ENCODE peak calls at places on chromosome 1, in six cellular contexts. One of them, this sample, is unnamed.

GRCh38 chr1:52532247-52532646 is 20.6 kb downstream of the TUT4 start:
- DNase-seq in IMR-90: no peak
- DNase-seq in mesenchymal stem cell: no peak
- DNase-seq in neuronal stem cell: no peak
- DNase-seq in fibroblast of lung: no peak
- DNase-seq in SK-N-SH: no peak
- DNase-seq in this sample: no peak

GRCh38 chr1:41843378-41843777 is 75.3 kb downstream of the HIVEP3 start:
- DNase-seq in IMR-90: peak
- DNase-seq in mesenchymal stem cell: peak
- DNase-seq in neuronal stem cell: no peak
- DNase-seq in fibroblast of lung: peak
- DNase-seq in SK-N-SH: no peak
- DNase-seq in this sample: no peak

GRCh38 chr1:39098569-39099250 is 72.6 kb downstream of the NDUFS5 start:
- DNase-seq in IMR-90: peak
- DNase-seq in mesenchymal stem cell: peak
- DNase-seq in neuronal stem cell: peak
- DNase-seq in fibroblast of lung: peak
- DNase-seq in SK-N-SH: peak
- DNase-seq in this sample: peak

GRCh38 chr1:20219991-20220390 is 33.7 kb upstream of the PLA2G2C start:
- DNase-seq in IMR-90: no peak
- DNase-seq in mesenchymal stem cell: no peak
- DNase-seq in neuronal stem cell: no peak
- DNase-seq in fibroblast of lung: no peak
- DNase-seq in SK-N-SH: peak
- DNase-seq in this sample: no peak

GRCh38 chr1:67338642-67339041 is 31.0 kb downstream of the IL12RB2 start:
- DNase-seq in IMR-90: peak
- DNase-seq in mesenchymal stem cell: no peak
- DNase-seq in neuronal stem cell: no peak
- DNase-seq in fibroblast of lung: no peak
- DNase-seq in SK-N-SH: no peak
- DNase-seq in this sample: no peak

GRCh38 chr1:161095230-161095629 is 2.9 kb upstream of the KLHDC9 start:
- DNase-seq in IMR-90: no peak
- DNase-seq in mesenchymal stem cell: no peak
- DNase-seq in neuronal stem cell: no peak
- DNase-seq in fibroblast of lung: no peak
- DNase-seq in SK-N-SH: no peak
- DNase-seq in this sample: no peak

GRCh38 chr1:206581571-206581981 is 30.7 kb downstream of the EIF2D start:
- DNase-seq in IMR-90: no peak
- DNase-seq in mesenchymal stem cell: no peak
- DNase-seq in neuronal stem cell: no peak
- DNase-seq in fibroblast of lung: no peak
- DNase-seq in SK-N-SH: no peak
- DNase-seq in this sample: no peak

GRCh38 chr1:42815938-42816599 is 853 bp upstream of the ERMAP start:
- DNase-seq in IMR-90: peak
- DNase-seq in mesenchymal stem cell: peak
- DNase-seq in neuronal stem cell: peak
- DNase-seq in fibroblast of lung: peak
- DNase-seq in SK-N-SH: no peak
- DNase-seq in this sample: peak

GRCh38 chr1:155069551-155070391 is 6.2 kb downstream of the EFNA4 start:
- DNase-seq in IMR-90: no peak
- DNase-seq in mesenchymal stem cell: no peak
- DNase-seq in neuronal stem cell: no peak
- DNase-seq in fibroblast of lung: no peak
- DNase-seq in SK-N-SH: peak
- DNase-seq in this sample: peak

GRCh38 chr1:97145321-97145956 is 423.9 kb downstream of the PTBP2 start:
- DNase-seq in IMR-90: peak
- DNase-seq in mesenchymal stem cell: no peak
- DNase-seq in neuronal stem cell: peak
- DNase-seq in fibroblast of lung: peak
- DNase-seq in SK-N-SH: no peak
- DNase-seq in this sample: no peak

GRCh38 chr1:86546787-86547221 is at the start of gene CLCA4:
- DNase-seq in IMR-90: no peak
- DNase-seq in mesenchymal stem cell: no peak
- DNase-seq in neuronal stem cell: no peak
- DNase-seq in fibroblast of lung: no peak
- DNase-seq in SK-N-SH: no peak
- DNase-seq in this sample: no peak

GRCh38 chr1:175094626-175095025 is 27.0 kb downstream of the TNN start:
- DNase-seq in IMR-90: no peak
- DNase-seq in mesenchymal stem cell: no peak
- DNase-seq in neuronal stem cell: no peak
- DNase-seq in fibroblast of lung: no peak
- DNase-seq in SK-N-SH: no peak
- DNase-seq in this sample: no peak

GRCh38 chr1:87760100-87760499 is 431.4 kb downstream of the LMO4 start:
- DNase-seq in IMR-90: peak
- DNase-seq in mesenchymal stem cell: no peak
- DNase-seq in neuronal stem cell: no peak
- DNase-seq in fibroblast of lung: peak
- DNase-seq in SK-N-SH: no peak
- DNase-seq in this sample: no peak

DNA sequence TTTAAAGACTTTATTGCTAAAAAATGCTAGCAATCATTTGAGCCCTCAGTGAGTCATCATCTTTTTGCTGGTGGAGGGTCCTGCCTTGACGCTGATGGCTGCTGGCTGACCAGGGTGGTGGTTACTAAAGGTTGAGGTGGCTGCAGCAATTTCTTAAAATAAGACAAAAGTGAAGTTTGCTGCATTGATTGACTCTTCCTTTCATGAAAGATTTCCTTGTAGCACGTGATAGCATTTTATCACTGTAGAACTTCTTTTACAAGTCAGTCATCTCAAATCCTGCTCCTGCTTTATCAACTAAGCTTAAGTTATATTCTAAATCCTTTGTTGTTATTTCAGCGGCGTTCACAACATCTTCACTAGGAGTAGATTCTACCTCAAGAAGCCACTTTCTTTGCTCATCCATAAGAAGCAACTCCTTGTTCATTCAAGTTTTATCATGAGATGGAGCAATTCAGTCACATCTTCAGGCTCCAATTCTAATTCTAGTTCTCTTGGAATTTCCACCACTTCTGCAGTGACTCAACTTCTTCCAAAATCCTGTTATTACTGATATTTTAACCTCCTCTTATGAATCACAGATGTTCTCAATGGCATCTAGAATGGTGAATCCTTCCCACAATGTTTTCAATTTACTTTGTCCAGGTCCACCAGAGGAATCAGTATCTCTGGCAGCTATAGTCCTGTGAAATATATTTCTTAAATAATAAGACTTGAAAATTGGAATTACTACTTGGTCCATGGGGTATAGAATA is 17.6 kb upstream of the RGS1 start:
- DNase-seq in IMR-90: peak
- DNase-seq in mesenchymal stem cell: peak
- DNase-seq in neuronal stem cell: no peak
- DNase-seq in fibroblast of lung: no peak
- DNase-seq in SK-N-SH: no peak
- DNase-seq in this sample: no peak
- H2AFZ ChIP-seq in IMR-90: no peak
- H2AFZ ChIP-seq in mesenchymal stem cell: no peak
- H2AFZ ChIP-seq in neuronal stem cell: no peak
- H2AFZ ChIP-seq in fibroblast of lung: no peak
- H2AFZ ChIP-seq in SK-N-SH: no peak
- H2AFZ ChIP-seq in this sample: no peak

DNA sequence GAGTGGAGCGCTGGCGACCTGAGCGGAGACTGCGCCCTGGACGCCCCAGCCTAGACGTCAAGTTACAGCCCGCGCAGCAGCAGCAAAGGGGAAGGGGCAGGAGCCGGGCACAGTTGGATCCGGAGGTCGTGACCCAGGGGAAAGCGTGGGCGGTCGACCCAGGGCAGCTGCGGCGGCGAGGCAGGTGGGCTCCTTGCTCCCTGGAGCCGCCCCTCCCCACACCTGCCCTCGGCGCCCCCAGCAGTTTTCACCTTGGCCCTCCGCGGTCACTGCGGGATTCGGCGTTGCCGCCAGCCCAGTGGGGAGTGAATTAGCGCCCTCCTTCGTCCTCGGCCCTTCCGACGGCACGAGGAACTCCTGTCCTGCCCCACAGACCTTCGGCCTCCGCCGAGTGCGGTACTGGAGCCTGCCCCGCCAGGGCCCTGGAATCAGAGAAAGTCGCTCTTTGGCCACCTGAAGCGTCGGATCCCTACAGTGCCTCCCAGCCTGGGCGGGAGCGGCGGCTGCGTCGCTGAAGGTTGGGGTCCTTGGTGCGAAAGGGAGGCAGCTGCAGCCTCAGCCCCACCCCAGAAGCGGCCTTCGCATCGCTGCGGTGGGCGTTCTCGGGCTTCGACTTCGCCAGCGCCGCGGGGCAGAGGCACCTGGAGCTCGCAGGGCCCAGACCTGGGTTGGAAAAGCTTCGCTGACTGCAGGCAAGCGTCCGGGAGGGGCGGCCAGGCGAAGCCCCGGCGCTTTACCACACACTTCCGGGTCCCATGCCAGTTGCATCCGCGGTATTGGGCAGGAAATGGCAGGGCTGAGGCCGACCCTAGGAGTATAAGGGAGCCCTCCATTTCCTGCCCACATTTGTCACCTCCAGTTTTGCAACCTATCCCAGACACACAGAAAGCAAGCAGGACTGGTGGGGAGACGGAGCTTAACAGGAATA is 4.2 kb downstream of the TFAP2E start:
- DNase-seq in IMR-90: no peak
- DNase-seq in mesenchymal stem cell: peak
- DNase-seq in neuronal stem cell: no peak
- DNase-seq in fibroblast of lung: no peak
- DNase-seq in SK-N-SH: no peak
- DNase-seq in this sample: no peak
- H3K4me2 ChIP-seq in IMR-90: no peak
- H3K4me2 ChIP-seq in mesenchymal stem cell: peak
- H3K4me2 ChIP-seq in neuronal stem cell: peak
- H3K4me2 ChIP-seq in fibroblast of lung: peak
- H3K4me2 ChIP-seq in SK-N-SH: no peak
- H3K4me2 ChIP-seq in this sample: peak

DNA sequence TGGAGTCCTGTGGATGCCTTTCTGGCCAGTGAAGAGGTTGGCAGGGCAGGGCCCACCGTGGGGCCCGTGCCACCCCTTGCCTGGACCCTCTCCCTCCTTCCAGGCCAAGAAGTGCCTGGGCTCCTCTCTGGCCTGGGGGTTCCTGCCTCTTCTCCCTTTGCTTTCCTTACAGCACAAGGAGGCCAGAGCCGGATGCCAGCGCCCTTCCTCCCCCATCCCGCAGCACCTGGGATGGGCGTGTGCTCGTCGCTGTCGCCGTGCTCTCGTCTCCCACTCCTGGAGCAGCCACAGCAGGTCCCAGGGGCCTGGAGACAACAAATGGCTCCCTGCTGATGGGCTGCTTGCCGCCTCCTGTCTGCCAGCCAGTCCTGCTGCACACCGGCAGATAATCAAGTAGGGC is 50.7 kb upstream of the POU3F1 start:
- DNase-seq in IMR-90: no peak
- DNase-seq in mesenchymal stem cell: no peak
- DNase-seq in neuronal stem cell: no peak
- DNase-seq in fibroblast of lung: no peak
- DNase-seq in SK-N-SH: no peak
- DNase-seq in this sample: no peak
- H2AFZ ChIP-seq in IMR-90: no peak
- H2AFZ ChIP-seq in mesenchymal stem cell: no peak
- H2AFZ ChIP-seq in neuronal stem cell: no peak
- H2AFZ ChIP-seq in fibroblast of lung: no peak
- H2AFZ ChIP-seq in SK-N-SH: no peak
- H2AFZ ChIP-seq in this sample: no peak

DNA sequence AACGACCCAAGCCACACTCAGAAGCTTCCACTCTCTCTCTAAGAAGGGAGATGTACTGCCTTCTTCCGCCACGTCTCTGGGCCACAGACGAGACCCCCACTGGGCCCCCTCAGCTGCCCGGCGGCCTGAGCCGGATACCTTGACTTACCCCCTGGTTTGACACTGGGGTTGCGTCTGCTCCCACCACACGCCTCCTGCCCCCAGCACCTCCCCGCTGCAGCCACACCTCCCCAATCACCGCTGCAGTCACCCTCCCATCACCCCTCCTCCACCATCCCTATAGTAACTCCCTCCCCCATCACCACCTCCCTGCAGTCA is 10.7 kb downstream of the PANK4 start:
- DNase-seq in IMR-90: no peak
- DNase-seq in mesenchymal stem cell: no peak
- DNase-seq in neuronal stem cell: no peak
- DNase-seq in fibroblast of lung: no peak
- DNase-seq in SK-N-SH: no peak
- DNase-seq in this sample: no peak
- H3K4me2 ChIP-seq in IMR-90: no peak
- H3K4me2 ChIP-seq in mesenchymal stem cell: no peak
- H3K4me2 ChIP-seq in neuronal stem cell: no peak
- H3K4me2 ChIP-seq in fibroblast of lung: no peak
- H3K4me2 ChIP-seq in SK-N-SH: no peak
- H3K4me2 ChIP-seq in this sample: no peak

GRCh38 chr1:201955750-201956143 is 444 bp downstream of the TIMM17A start:
- DNase-seq in IMR-90: no peak
- DNase-seq in mesenchymal stem cell: no peak
- DNase-seq in neuronal stem cell: no peak
- DNase-seq in fibroblast of lung: no peak
- DNase-seq in SK-N-SH: no peak
- DNase-seq in this sample: no peak
- H2AFZ ChIP-seq in IMR-90: peak
- H2AFZ ChIP-seq in mesenchymal stem cell: peak
- H2AFZ ChIP-seq in neuronal stem cell: peak
- H2AFZ ChIP-seq in fibroblast of lung: peak
- H2AFZ ChIP-seq in SK-N-SH: peak
- H2AFZ ChIP-seq in this sample: peak

DNA sequence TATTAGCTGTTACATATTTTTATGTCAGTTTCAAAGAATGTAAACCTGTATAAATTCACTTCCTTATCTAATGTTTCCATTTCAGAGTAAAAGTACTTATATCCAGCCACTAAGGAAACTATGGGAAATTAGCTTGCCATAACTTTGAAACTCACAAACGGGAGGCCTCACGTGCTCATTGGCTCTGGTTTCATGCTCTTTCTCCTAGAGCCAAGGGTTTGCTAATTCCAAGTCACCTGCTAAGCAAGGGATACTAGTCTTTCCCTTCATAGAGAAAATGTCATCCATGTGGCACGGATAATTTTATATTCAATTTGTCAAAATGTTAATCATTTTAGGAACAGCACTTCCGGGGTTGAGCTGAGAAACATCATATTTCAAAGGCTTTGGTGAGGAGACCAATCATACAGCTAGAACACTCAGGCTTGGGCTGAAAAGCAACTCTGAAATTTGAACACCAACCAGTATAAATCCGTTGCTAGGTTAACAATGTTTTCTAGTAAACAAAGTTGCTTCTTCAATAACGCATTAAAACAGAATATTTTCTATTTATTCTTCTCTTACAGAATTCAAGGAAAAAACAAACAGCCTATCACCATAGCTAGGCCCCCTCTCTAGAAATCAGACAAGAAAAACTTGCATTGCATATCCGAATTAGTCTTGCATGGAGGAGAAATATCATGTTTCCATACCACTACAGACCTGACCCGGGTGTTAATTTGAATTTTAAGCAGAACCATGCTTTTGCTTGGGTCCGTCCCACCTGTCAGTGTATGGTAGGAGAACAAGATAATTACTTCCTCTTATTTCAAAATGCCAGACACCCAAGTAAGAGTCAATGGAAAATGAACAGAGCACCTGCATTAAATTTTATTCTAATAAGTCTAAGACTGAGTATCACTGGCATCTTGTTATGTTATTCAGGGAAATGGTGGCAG is 196.1 kb upstream of the ESRRG start:
- DNase-seq in IMR-90: no peak
- DNase-seq in mesenchymal stem cell: no peak
- DNase-seq in neuronal stem cell: no peak
- DNase-seq in fibroblast of lung: no peak
- DNase-seq in SK-N-SH: no peak
- DNase-seq in this sample: no peak
- H3K4me2 ChIP-seq in IMR-90: no peak
- H3K4me2 ChIP-seq in mesenchymal stem cell: no peak
- H3K4me2 ChIP-seq in neuronal stem cell: no peak
- H3K4me2 ChIP-seq in fibroblast of lung: no peak
- H3K4me2 ChIP-seq in SK-N-SH: no peak
- H3K4me2 ChIP-seq in this sample: no peak